ENCODE peak calls at places on chromosome 9, in six cellular contexts. E, R, N, U, B and C are unnamed samples. For H3K27me3 and H3K36me3, the result is how much of the 10 kb centered on the place peaks cover.

GRCh38 chr9:130309689-130310455 is 44.3 kb downstream of the HMCN2 start:
- DNase-seq in E (no peak), R (no peak), B (no peak), U (no peak), N (no peak), C (no peak)

GRCh38 chr9:33750839-33751339 is 44.5 kb upstream of the PRSS3 start:
- DNase-seq in U (no peak), B (peak), N (no peak), R (no peak), E (no peak), C (no peak)

GRCh38 chr9:101268426-101268825 is 116.4 kb downstream of the BAAT start:
- DNase-seq in B (no peak), E (no peak), R (no peak), N (no peak), U (no peak), C (no peak)

GRCh38 chr9:87541663-87542062 is 44.0 kb downstream of the DAPK1 start:
- DNase-seq in U (no peak), E (no peak), N (no peak), B (no peak), R (no peak), C (no peak)

GRCh38 chr9:18138676-18139075 is 335.3 kb upstream of the ADAMTSL1 start:
- DNase-seq in N (no peak), B (no peak), U (no peak), E (no peak), R (no peak), C (no peak)

GRCh38 chr9:129676970-129677369 is 11.5 kb downstream of the PRRX2 start:
- DNase-seq in R (no peak), E (no peak), B (no peak), N (no peak), U (no peak), C (peak)

GRCh38 chr9:131276891-131277672 is 772 bp upstream of the FAM78A start:
- DNase-seq in U (no peak), N (no peak), E (no peak), R (no peak), B (peak), C (no peak)

GRCh38 chr9:137744632-137745183 is 125.9 kb downstream of the EHMT1 start:
- DNase-seq in E (no peak), B (no peak), R (peak), U (no peak), N (no peak), C (no peak)

GRCh38 chr9:81720450-81721086 is 31.2 kb upstream of the TLE1 start:
- DNase-seq in U (no peak), N (no peak), B (no peak), E (no peak), R (no peak), C (no peak)

GRCh38 chr9:7081065-7081600 is 323.4 kb downstream of the KDM4C start:
- DNase-seq in N (no peak), B (no peak), E (no peak), U (no peak), R (no peak), C (no peak)

GRCh38 chr9:128627127-128627715 is 29.4 kb downstream of the DYNC2I2 start:
- DNase-seq in N (peak), B (no peak), R (no peak), E (no peak), U (no peak), C (no peak)

GRCh38 chr9:99445377-99445891 is 223.4 kb downstream of the SEC61B start:
- DNase-seq in N (no peak), E (no peak), U (no peak), R (peak), B (peak), C (no peak)

GRCh38 chr9:11206925-11207324 is 594.1 kb upstream of the PTPRD start:
- DNase-seq in U (no peak), N (no peak), E (no peak), R (no peak), B (no peak), C (no peak)

GRCh38 chr9:123642291-123643278 is 286.6 kb downstream of the CRB2 start:
- DNase-seq in N (peak), U (peak), B (peak), E (peak), R (peak), C (no peak)

GRCh38 chr9:109409998-109410397 is 88.1 kb downstream of the PTPN3 start:
- DNase-seq in U (no peak), B (peak), E (no peak), R (no peak), N (no peak), C (no peak)

GRCh38 chr9:124411514-124412227 is 3.6 kb downstream of the PSMB7 start:
- DNase-seq in B (no peak), U (no peak), E (no peak), R (no peak), N (no peak), C (no peak)

GRCh38 chr9:68470634-68471033 is 70.0 kb downstream of the TMEM252 start:
- DNase-seq in U (no peak), E (no peak), N (no peak), B (no peak), R (no peak), C (no peak)

GRCh38 chr9:82127993-82128710 is 139.6 kb downstream of the SPATA31D1 start:
- DNase-seq in B (no peak), N (no peak), E (no peak), R (no peak), U (no peak), C (no peak)

GRCh38 chr9:91714020-91714721 is 235.9 kb downstream of the ROR2 start:
- DNase-seq in E (peak), U (peak), N (peak), R (peak), B (peak), C (no peak)

GRCh38 chr9:33158555-33159057 is 8.5 kb downstream of the B4GALT1 start:
- DNase-seq in N (no peak), R (no peak), E (no peak), U (no peak), B (no peak), C (no peak)

GRCh38 chr9:36126016-36126786 is 10.3 kb upstream of the GLIPR2 start:
- DNase-seq in E (no peak), N (no peak), R (no peak), B (no peak), U (no peak), C (no peak)

GRCh38 chr9:133285252-133285775 is 10.3 kb upstream of the ABO start:
- DNase-seq in U (no peak), B (no peak), R (no peak), E (no peak), N (no peak), C (no peak)

GRCh38 chr9:123972618-123973017 is 39.0 kb upstream of the LHX2 start:
- DNase-seq in U (no peak), N (no peak), B (no peak), R (no peak), E (no peak), C (no peak)

GRCh38 chr9:123678038-123678877 is 251.7 kb downstream of the DENND1A start:
- DNase-seq in E (peak), R (no peak), N (no peak), U (no peak), B (peak), C (peak)

GRCh38 chr9:109861918-109862317 is 81.9 kb downstream of the PALM2AKAP2 start:
- DNase-seq in R (no peak), N (no peak), U (no peak), E (no peak), B (no peak), C (no peak)

GRCh38 chr9:1094749-1095148 is 44.6 kb downstream of the DMRT2 start:
- DNase-seq in E (no peak), B (no peak), R (no peak), N (no peak), U (no peak), C (no peak)

DNA sequence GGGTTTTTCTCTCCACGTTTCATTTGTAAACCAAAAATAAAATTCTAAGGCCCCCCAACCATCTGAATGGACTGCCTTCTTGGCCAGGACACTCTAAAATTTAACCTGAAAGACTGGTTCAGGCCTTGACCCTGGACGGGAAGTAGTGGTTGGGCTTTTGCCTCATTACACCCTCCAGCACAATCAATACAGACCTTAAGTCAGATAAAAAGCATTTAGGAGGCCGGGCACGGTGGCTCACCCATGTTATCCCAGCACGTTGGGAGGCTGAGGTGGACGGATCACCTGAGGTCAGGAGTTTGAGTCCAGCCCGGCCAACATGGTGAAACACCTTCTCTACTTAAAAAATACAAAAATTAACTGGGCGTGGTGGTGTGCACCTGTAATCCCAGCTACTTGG is 91.6 kb upstream of the PPP1R26 start:
- DNase-seq in E (no peak), R (no peak), B (no peak), U (no peak), N (no peak), C (no peak)
- H3K27me3 ChIP-seq in E (under half), R (half or more), B (under half), U (under half), N (under half), C (under half)

DNA sequence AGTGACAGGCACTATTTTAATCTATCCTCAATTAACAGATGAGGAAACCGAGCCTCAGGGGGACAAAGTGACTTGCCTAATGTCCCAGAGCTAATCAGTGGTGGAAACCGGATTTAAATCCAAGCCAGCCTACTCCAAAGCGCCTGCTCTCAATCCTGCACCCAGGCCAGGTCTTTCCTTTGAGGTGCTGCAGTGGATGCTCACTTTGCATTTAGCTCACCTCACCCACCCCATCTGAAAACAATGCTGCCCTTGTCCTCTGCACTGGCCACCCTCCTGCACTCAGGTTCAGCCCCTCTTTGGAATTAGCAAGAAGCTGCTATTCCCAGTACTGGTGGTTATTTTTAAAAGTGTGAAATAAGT is 16.0 kb downstream of the ANGPTL2 start:
- DNase-seq in B (no peak), R (no peak), E (no peak), N (peak), U (no peak), C (no peak)
- H3K27ac ChIP-seq in B (no peak), R (peak), E (peak), N (no peak), U (no peak), C (no peak)

GRCh38 chr9:71743217-71743705 is 25.1 kb downstream of the CEMIP2 start:
- DNase-seq in N (no peak), U (no peak), E (no peak), B (no peak), R (no peak), C (peak)

GRCh38 chr9:71742703-71743102 is 25.6 kb downstream of the CEMIP2 start:
- DNase-seq in U (no peak), B (no peak), E (no peak), N (no peak), R (no peak), C (no peak)

GRCh38 chr9:71744754-71745521 is 23.4 kb downstream of the CEMIP2 start:
- DNase-seq in N (no peak), E (no peak), R (no peak), B (no peak), U (no peak), C (no peak)

GRCh38 chr9:71741841-71742648 is 26.3 kb downstream of the CEMIP2 start:
- DNase-seq in E (peak), B (no peak), U (no peak), R (no peak), N (no peak), C (no peak)

GRCh38 chr9:71743884-71744283 is 24.4 kb downstream of the CEMIP2 start:
- DNase-seq in E (no peak), R (no peak), U (no peak), N (no peak), B (no peak), C (no peak)
- H3K36me3 ChIP-seq in E (under half), R (under half), U (under half), N (under half), B (under half), C (under half)

DNA sequence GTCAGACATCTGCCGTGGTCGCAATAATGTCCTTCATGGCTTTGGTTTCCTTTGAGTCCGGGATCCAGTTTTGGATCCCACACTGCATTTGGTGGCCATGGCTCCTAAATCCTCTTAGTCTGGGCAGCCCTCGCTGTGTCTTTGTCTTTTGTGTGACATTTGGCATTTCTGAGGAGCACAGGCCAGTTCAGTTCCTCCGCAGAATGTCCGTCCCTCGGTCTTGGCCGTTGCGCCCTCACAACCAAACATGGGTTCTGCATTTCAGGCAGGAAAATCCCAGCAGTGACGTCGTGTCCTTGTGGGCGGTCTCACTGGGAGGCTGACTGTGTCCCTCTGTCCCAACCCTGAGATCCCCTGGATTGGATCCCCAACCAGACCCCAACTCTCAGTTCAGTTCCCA is 172.9 kb upstream of the PPP1R26 start:
- DNase-seq in U (no peak), B (no peak), E (no peak), N (no peak), R (no peak), C (no peak)
- H3K27me3 ChIP-seq in U (under half), B (under half), E (under half), N (under half), R (half or more), C (under half)

DNA sequence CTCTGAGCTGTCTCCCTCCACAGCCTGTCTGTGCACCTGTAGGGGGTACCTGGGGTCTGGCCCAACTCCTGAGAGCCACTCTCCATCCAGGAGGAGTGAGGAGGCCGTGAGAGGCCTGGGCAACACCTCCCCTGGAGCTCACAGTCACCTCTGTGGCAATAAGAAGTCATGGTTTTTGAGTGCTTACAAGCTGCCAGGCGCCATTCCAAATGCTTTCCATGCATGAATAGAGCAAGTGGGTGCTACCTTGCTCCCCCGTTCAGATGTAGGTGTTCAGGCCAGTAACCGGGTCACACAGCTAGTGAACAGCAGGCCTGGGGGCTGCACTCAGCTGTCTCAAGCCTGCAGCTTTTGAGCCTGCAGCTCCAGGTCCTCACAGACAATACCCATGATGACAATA is 30.6 kb downstream of the CORO2A start:
- DNase-seq in E (no peak), U (no peak), N (no peak), R (no peak), B (no peak), C (no peak)
- H3K27ac ChIP-seq in E (no peak), U (no peak), N (no peak), R (no peak), B (no peak), C (no peak)

GRCh38 chr9:78408388-78408787 is 111.5 kb downstream of the PSAT1 start:
- DNase-seq in B (no peak), R (no peak), U (no peak), E (no peak), N (no peak), C (no peak)
- H3K36me3 ChIP-seq in B (under half), R (under half), U (under half), E (under half), N (under half), C (under half)

GRCh38 chr9:77016526-77017504 is 2.6 kb upstream of the FOXB2 start:
- DNase-seq in R (no peak), E (no peak), B (peak), N (no peak), U (no peak), C (no peak)

GRCh38 chr9:77014597-77015263 is 4.7 kb upstream of the FOXB2 start:
- DNase-seq in N (no peak), U (no peak), B (no peak), E (no peak), R (no peak), C (no peak)

GRCh38 chr9:77015291-77016048 is 4.0 kb upstream of the FOXB2 start:
- DNase-seq in E (no peak), B (no peak), R (no peak), U (no peak), N (no peak), C (peak)

GRCh38 chr9:77017505-77017894 is 2.0 kb upstream of the FOXB2 start:
- DNase-seq in U (no peak), R (no peak), E (no peak), N (no peak), B (no peak), C (no peak)

GRCh38 chr9:77016111-77016525 is 3.3 kb upstream of the FOXB2 start:
- DNase-seq in U (no peak), R (no peak), E (no peak), B (peak), N (no peak), C (no peak)
- H3K27me3 ChIP-seq in U (under half), R (half or more), E (half or more), B (half or more), N (half or more), C (under half)